ENCODE peak calls at places on chromosomes 5 and 9, in seven cellular contexts. U, Q, C, O, E, A and L are unnamed samples.

GRCh38 chr5:72940082-72940481 is 15.8 kb upstream of the FCHO2 start:
- DNase-seq in A (no peak), O (no peak), Q (no peak), C (no peak), U (no peak), E (no peak), L (no peak)

GRCh38 chr9:81592890-81593271 is 96.5 kb downstream of the TLE1 start:
- DNase-seq in O (no peak), U (no peak), E (peak; percentile 79), Q (no peak), A (no peak), C (no peak), L (peak; percentile 74)

GRCh38 chr9:132142883-132143282 is 19.0 kb upstream of the NTNG2 start:
- DNase-seq in O (no peak), E (no peak), A (no peak), C (no peak), Q (no peak), U (no peak), L (no peak)

GRCh38 chr9:129988607-129989361 is 54.2 kb downstream of the FNBP1 start:
- DNase-seq in A (peak; percentile 54), C (no peak), E (peak; percentile 50), U (no peak), O (peak; percentile 33), Q (no peak), L (no peak)

GRCh38 chr9:93261281-93261680 is 77.3 kb downstream of the WNK2 start:
- DNase-seq in Q (no peak), A (no peak), E (no peak), U (no peak), C (no peak), O (no peak), L (no peak)

GRCh38 chr5:2914991-2915484 is 163.6 kb upstream of the IRX2 start:
- DNase-seq in C (no peak), O (no peak), Q (no peak), E (no peak), U (no peak), A (no peak), L (no peak)

GRCh38 chr5:124655211-124655880 is 91.1 kb downstream of the ZNF608 start:
- DNase-seq in C (peak; percentile 72), E (no peak), A (no peak), Q (no peak), U (peak; percentile 32), O (no peak), L (no peak)

GRCh38 chr5:1937590-1937989 is 54.9 kb upstream of the IRX4 start:
- DNase-seq in C (no peak), O (no peak), A (no peak), U (no peak), Q (no peak), E (no peak), L (no peak)

GRCh38 chr5:54703091-54703490 is 185.5 kb downstream of the SNX18 start:
- DNase-seq in Q (no peak), O (no peak), E (no peak), A (no peak), C (peak; percentile 91), U (peak; percentile 90), L (no peak)

GRCh38 chr9:69385474-69386091 is 60.6 kb downstream of the ENTREP1 start:
- DNase-seq in E (no peak), A (no peak), C (no peak), O (no peak), Q (no peak), U (no peak), L (no peak)

GRCh38 chr9:135410831-135411473 is 68.6 kb upstream of the PPP1R26 start:
- DNase-seq in C (no peak), Q (no peak), U (no peak), O (no peak), A (no peak), E (no peak), L (no peak)

GRCh38 chr5:135387629-135387960 is 11.4 kb downstream of the MACROH2A1 start:
- DNase-seq in Q (no peak), U (no peak), E (no peak), A (no peak), C (no peak), O (no peak), L (no peak)

GRCh38 chr9:122131401-122131921 is 28.1 kb downstream of the NDUFA8 start:
- DNase-seq in C (no peak), Q (no peak), E (no peak), U (no peak), O (no peak), A (no peak), L (no peak)